ENCODE peak calls at places on chromosomes 7 and 10, in seven cellular contexts. H, P, E, Y, L, K and F are unnamed samples.

GRCh38 chr7:71239517-71239916 is 107.6 kb downstream of the GALNT17 start:
- DNase-seq in H (no peak), P (no peak), E (no peak), Y (no peak), L (no peak), K (no peak), F (no peak)

GRCh38 chr7:129958643-129959479 is 6.1 kb upstream of the UBE2H start:
- DNase-seq in H (no peak), P (peak), E (peak), Y (no peak), L (peak), K (no peak), F (no peak)

GRCh38 chr10:80502621-80503583 is 34.8 kb upstream of the SH2D4B start:
- DNase-seq in H (no peak), P (peak), E (no peak), Y (peak), L (no peak), K (no peak), F (no peak)

GRCh38 chr7:36204044-36204663 is 51.1 kb downstream of the EEPD1 start:
- DNase-seq in H (no peak), P (no peak), E (no peak), Y (no peak), L (no peak), K (no peak), F (no peak)

GRCh38 chr7:151694441-151694827 is 174.7 kb upstream of the RHEB start:
- DNase-seq in H (no peak), P (no peak), E (no peak), Y (no peak), L (no peak), K (no peak), F (no peak)

GRCh38 chr7:80136276-80137045 is 1.8 kb downstream of the GNAI1 start:
- DNase-seq in H (no peak), P (no peak), E (no peak), Y (no peak), L (no peak), K (no peak), F (no peak)

GRCh38 chr7:28102778-28103177 is 77.8 kb downstream of the JAZF1 start:
- DNase-seq in H (no peak), P (no peak), E (no peak), Y (no peak), L (peak), K (no peak), F (no peak)

GRCh38 chr7:84264341-84264740 is 69.8 kb upstream of the SEMA3A start:
- DNase-seq in H (no peak), P (no peak), E (peak), Y (no peak), L (no peak), K (no peak), F (no peak)

GRCh38 chr10:47101196-47101595 is 190.0 kb downstream of the PTPN20 start:
- DNase-seq in H (no peak), P (no peak), E (no peak), Y (no peak), L (no peak), K (no peak), F (no peak)

GRCh38 chr10:112919721-112920120 is 30.3 kb upstream of the TCF7L2 start:
- DNase-seq in H (no peak), P (peak), E (no peak), Y (no peak), L (no peak), K (no peak), F (no peak)

GRCh38 chr10:32245760-32246159 is 101.2 kb downstream of the EPC1 start:
- DNase-seq in H (no peak), P (no peak), E (no peak), Y (no peak), L (no peak), K (no peak), F (no peak)

GRCh38 chr7:44216521-44217030 is 15.8 kb downstream of the YKT6 start:
- DNase-seq in H (no peak), P (no peak), E (peak), Y (peak), L (no peak), K (no peak), F (no peak)

GRCh38 chr7:3588341-3588740 is 287.3 kb downstream of the SDK1 start:
- DNase-seq in H (no peak), P (no peak), E (no peak), Y (no peak), L (no peak), K (no peak), F (no peak)

GRCh38 chr7:84302949-84303348 is 108.4 kb upstream of the SEMA3A start:
- DNase-seq in H (no peak), P (no peak), E (no peak), Y (no peak), L (no peak), K (peak), F (no peak)

GRCh38 chr10:89642193-89642592 is 2.8 kb downstream of the PANK1 start:
- DNase-seq in H (no peak), P (no peak), E (no peak), Y (no peak), L (no peak), K (no peak), F (no peak)

GRCh38 chr10:80538481-80539185 is 931 bp downstream of the SH2D4B start:
- DNase-seq in H (no peak), P (no peak), E (no peak), Y (peak), L (no peak), K (no peak), F (no peak)

GRCh38 chr7:46208635-46209525 is 287.8 kb upstream of the IGFBP3 start:
- DNase-seq in H (no peak), P (no peak), E (no peak), Y (no peak), L (no peak), K (no peak), F (peak)

GRCh38 chr7:134940711-134941110 is 45.6 kb upstream of the AGBL3 start:
- DNase-seq in H (no peak), P (no peak), E (no peak), Y (no peak), L (no peak), K (no peak), F (no peak)

GRCh38 chr10:88521806-88522205 is 61.3 kb downstream of the RNLS start:
- DNase-seq in H (no peak), P (no peak), E (no peak), Y (no peak), L (no peak), K (no peak), F (no peak)

GRCh38 chr10:125060486-125060850 is 99.9 kb downstream of the CTBP2 start:
- DNase-seq in H (no peak), P (no peak), E (no peak), Y (no peak), L (no peak), K (no peak), F (no peak)

GRCh38 chr10:14481752-14482151 is 151.0 kb upstream of the FRMD4A start:
- DNase-seq in H (no peak), P (no peak), E (no peak), Y (no peak), L (no peak), K (no peak), F (peak)

GRCh38 chr10:108970016-108970415 is 953.3 kb downstream of the XPNPEP1 start:
- DNase-seq in H (no peak), P (no peak), E (no peak), Y (no peak), L (no peak), K (peak), F (no peak)

GRCh38 chr10:49518982-49519578 is 19.8 kb downstream of the ERCC6 start:
- DNase-seq in H (no peak), P (no peak), E (peak), Y (no peak), L (no peak), K (peak), F (no peak)

GRCh38 chr10:130745831-130746230 is 565.7 kb downstream of the TCERG1L start:
- DNase-seq in H (peak), P (peak), E (no peak), Y (peak), L (peak), K (no peak), F (no peak)

GRCh38 chr10:21176934-21177480 is 279.9 kb upstream of the NEBL start:
- DNase-seq in H (no peak), P (no peak), E (no peak), Y (no peak), L (no peak), K (no peak), F (no peak)

GRCh38 chr7:146249272-146249671 is 132.7 kb downstream of the CNTNAP2 start:
- DNase-seq in H (no peak), P (no peak), E (no peak), Y (no peak), L (no peak), K (no peak), F (no peak)

GRCh38 chr10:28036587-28036986 is 37.7 kb upstream of the ODAD2 start:
- DNase-seq in H (no peak), P (no peak), E (no peak), Y (no peak), L (no peak), K (no peak), F (no peak)

GRCh38 chr10:16117305-16117695 is 257.0 kb upstream of the MINDY3 start:
- DNase-seq in H (no peak), P (no peak), E (no peak), Y (no peak), L (no peak), K (no peak), F (no peak)

GRCh38 chr7:139051655-139052054 is 15.8 kb upstream of the ZC3HAV1L start:
- DNase-seq in H (no peak), P (no peak), E (no peak), Y (no peak), L (no peak), K (no peak), F (no peak)

GRCh38 chr7:138842111-138842510 is 44.1 kb upstream of the ATP6V0A4 start:
- DNase-seq in H (no peak), P (no peak), E (no peak), Y (no peak), L (no peak), K (peak), F (no peak)

GRCh38 chr7:116697152-116697551 is 25.2 kb downstream of the MET start:
- DNase-seq in H (no peak), P (no peak), E (no peak), Y (no peak), L (no peak), K (no peak), F (no peak)

GRCh38 chr7:110801502-110801901 is 289.4 kb upstream of the LRRN3 start:
- DNase-seq in H (no peak), P (no peak), E (no peak), Y (no peak), L (no peak), K (no peak), F (no peak)

GRCh38 chr7:110800984-110801383 is 289.9 kb upstream of the LRRN3 start:
- DNase-seq in H (no peak), P (no peak), E (no peak), Y (no peak), L (no peak), K (no peak), F (no peak)

GRCh38 chr7:110797656-110798055 is 293.3 kb upstream of the LRRN3 start:
- DNase-seq in H (no peak), P (no peak), E (no peak), Y (no peak), L (no peak), K (no peak), F (no peak)
- TF ChIP-seq CTCF in H (no peak), P (no peak), E (no peak), Y (no peak), L (no peak), K (no peak), F (no peak)

GRCh38 chr7:16811555-16811954 is 6.8 kb upstream of the AGR2 start:
- DNase-seq in H (no peak), P (no peak), E (no peak), Y (no peak), L (no peak), K (no peak), F (no peak)
- TF ChIP-seq POLR2AphosphoS5 in H (no peak), P (peak), E (no peak), Y (no peak), L (no peak), K (no peak), F (no peak)

DNA sequence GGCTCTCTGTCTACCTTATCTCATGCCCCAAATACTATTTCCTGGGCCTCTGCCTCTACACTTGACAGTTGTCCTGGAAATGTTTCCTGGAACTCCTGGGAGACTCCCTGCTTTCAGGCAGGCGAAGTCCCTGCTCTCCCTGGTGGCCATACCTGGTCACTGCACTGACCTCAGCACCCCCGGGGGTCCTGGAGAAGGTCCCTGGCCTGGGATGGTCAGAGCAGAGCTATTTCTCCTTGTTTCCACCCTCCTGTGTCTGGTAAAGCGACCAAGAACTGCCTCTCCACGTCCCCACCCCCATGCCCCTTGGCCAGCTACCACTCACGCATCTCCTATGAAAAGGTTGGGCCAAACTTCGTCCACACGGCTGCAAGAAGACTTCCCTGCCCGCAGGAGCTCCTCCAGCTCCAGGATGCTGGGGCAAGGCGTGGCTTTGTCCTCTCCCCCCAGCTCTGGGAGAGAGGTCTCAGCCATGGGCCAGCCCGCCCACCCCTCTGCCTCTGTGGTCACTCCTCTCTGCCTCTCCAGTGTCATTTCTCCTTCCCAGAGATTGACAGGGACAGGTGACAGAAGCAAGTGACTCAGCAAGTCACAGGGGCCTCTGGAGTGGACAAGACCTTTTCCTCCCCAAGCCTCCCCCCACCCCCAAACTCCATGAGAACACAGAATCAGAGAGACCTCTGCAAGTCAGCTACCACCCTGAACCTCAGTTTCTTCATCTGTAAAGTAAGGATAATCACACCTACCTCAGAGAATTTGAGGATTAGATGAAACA is 2.6 kb upstream of the SAMD8 start:
- DNase-seq in H (peak), P (no peak), E (peak), Y (no peak), L (peak), K (peak), F (no peak)
- TF ChIP-seq CTCF in H (peak), P (no peak), E (peak), Y (no peak), L (peak), K (peak), F (peak)

GRCh38 chr7:5597772-5598171 is 174.1 kb upstream of the TNRC18 start:
- DNase-seq in H (no peak), P (no peak), E (no peak), Y (no peak), L (no peak), K (no peak), F (no peak)

GRCh38 chr7:5595545-5596045 is 172.0 kb upstream of the TNRC18 start:
- DNase-seq in H (no peak), P (no peak), E (peak), Y (no peak), L (no peak), K (no peak), F (no peak)

GRCh38 chr7:5596046-5596895 is 172.6 kb upstream of the TNRC18 start:
- DNase-seq in H (peak), P (peak), E (peak), Y (peak), L (peak), K (peak), F (no peak)

GRCh38 chr7:5596896-5597246 is 173.2 kb upstream of the TNRC18 start:
- DNase-seq in H (no peak), P (no peak), E (no peak), Y (no peak), L (no peak), K (no peak), F (no peak)

DNA sequence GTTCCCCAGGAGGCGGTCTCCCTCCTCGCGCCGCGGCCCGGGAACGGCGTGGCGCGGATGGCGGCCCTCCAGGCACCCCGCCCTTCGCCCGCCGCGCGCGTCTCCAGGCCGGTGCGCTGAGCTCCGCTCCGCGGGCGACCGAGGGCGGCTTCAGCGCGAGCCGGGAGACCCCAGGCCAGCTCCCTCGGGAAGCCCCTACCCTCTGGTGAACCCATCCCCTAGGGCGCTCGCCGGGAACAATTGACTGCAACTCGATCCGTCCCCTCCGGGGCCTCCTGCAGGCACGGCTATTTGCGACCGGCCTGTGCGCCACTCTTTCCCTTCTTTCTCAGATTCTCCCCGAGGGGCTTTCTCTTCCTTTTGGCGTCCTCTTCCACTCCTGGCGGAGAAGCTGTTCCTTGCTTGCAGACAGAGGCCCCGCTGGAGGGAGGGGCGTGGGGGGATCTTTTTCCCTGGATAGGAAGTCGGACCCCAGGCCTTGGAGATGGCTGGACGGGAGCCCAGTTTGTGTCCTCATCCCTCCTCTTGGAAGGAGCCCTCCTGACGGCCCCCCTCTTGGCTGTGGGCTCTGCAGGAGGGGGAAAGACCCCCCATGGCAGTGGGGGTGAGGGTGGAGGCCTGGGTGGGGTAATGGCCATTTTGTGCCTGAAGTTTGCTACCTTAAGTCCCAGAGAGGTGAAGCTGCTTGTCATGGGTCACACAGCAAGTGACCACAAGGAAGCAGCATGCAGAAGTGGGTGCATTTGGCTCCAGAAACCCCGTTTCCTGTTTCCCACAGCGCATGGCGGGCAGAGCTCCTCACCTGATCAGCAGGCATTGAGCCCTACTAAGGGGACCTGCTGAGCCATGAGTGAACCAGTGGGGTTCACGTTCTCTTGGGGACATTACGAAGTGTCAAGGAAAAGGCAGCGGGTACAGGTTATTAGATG is 171.2 kb upstream of the TNRC18 start:
- DNase-seq in H (peak), P (no peak), E (peak), Y (no peak), L (no peak), K (peak), F (no peak)
- TF ChIP-seq POLR2AphosphoS5 in H (no peak), P (no peak), E (no peak), Y (no peak), L (no peak), K (no peak), F (no peak)